ENCODE peak calls at places on chromosomes 4 and X, in four cellular contexts. One of them, this sample, is unnamed.

GRCh38 chr4:186192068-186192751 is 843 bp downstream of the CYP4V2 start:
- DNase-seq in HepG2: peak; percentile 9
- DNase-seq in SK-N-SH: no peak
- DNase-seq in K562: peak; percentile 52
- DNase-seq in this sample: peak; percentile 19

GRCh38 chr4:151888367-151888866 is 127.6 kb upstream of the GATB start:
- DNase-seq in HepG2: no peak
- DNase-seq in SK-N-SH: no peak
- DNase-seq in K562: no peak
- DNase-seq in this sample: no peak

GRCh38 chrX:50799531-50799961 is 14.4 kb downstream of the SHROOM4 start:
- DNase-seq in HepG2: no peak
- DNase-seq in SK-N-SH: no peak
- DNase-seq in K562: no peak
- DNase-seq in this sample: no peak

GRCh38 chr4:26069218-26069617 is 155.2 kb downstream of the SMIM20 start:
- DNase-seq in HepG2: peak; percentile 6
- DNase-seq in SK-N-SH: peak; percentile 62
- DNase-seq in K562: peak; percentile 23
- DNase-seq in this sample: peak; percentile 22

GRCh38 chr4:8846864-8847263 is 24.8 kb downstream of the HMX1 start:
- DNase-seq in HepG2: no peak
- DNase-seq in SK-N-SH: no peak
- DNase-seq in K562: no peak
- DNase-seq in this sample: no peak

GRCh38 chrX:69556094-69557011 is 52.2 kb downstream of the NALF2 start:
- DNase-seq in HepG2: peak; percentile 99
- DNase-seq in SK-N-SH: no peak
- DNase-seq in K562: peak; percentile 46
- DNase-seq in this sample: peak; percentile 12

GRCh38 chr4:121411151-121411744 is 30.4 kb upstream of the QRFPR start:
- DNase-seq in HepG2: no peak
- DNase-seq in SK-N-SH: no peak
- DNase-seq in K562: no peak
- DNase-seq in this sample: no peak

GRCh38 chr4:38802561-38803355 is 1.8 kb downstream of the TLR1 start:
- DNase-seq in HepG2: no peak
- DNase-seq in SK-N-SH: no peak
- DNase-seq in K562: no peak
- DNase-seq in this sample: no peak

GRCh38 chr4:150173854-150174398 is 95.7 kb downstream of the DCLK2 start:
- DNase-seq in HepG2: no peak
- DNase-seq in SK-N-SH: no peak
- DNase-seq in K562: no peak
- DNase-seq in this sample: no peak

GRCh38 chr4:48329976-48330375 is 11.4 kb upstream of the SLAIN2 start:
- DNase-seq in HepG2: no peak
- DNase-seq in SK-N-SH: no peak
- DNase-seq in K562: no peak
- DNase-seq in this sample: no peak

GRCh38 chrX:16464369-16464768 is 185.6 kb upstream of the S100G start:
- DNase-seq in HepG2: no peak
- DNase-seq in SK-N-SH: no peak
- DNase-seq in K562: no peak
- DNase-seq in this sample: no peak

GRCh38 chr4:3705236-3705987 is 60.8 kb upstream of the ADRA2C start:
- DNase-seq in HepG2: no peak
- DNase-seq in SK-N-SH: no peak
- DNase-seq in K562: no peak
- DNase-seq in this sample: no peak

GRCh38 chr4:134634301-134634700 is 432.7 kb upstream of the PABPC4L start:
- DNase-seq in HepG2: no peak
- DNase-seq in SK-N-SH: no peak
- DNase-seq in K562: no peak
- DNase-seq in this sample: no peak

GRCh38 chrX:3962511-3963350 is 249.3 kb upstream of the PRKX start:
- DNase-seq in HepG2: peak; percentile 1
- DNase-seq in SK-N-SH: peak; percentile 18
- DNase-seq in K562: peak; percentile 37
- DNase-seq in this sample: peak; percentile 7

GRCh38 chr4:17717301-17717700 is 64.1 kb downstream of the FAM184B start:
- DNase-seq in HepG2: no peak
- DNase-seq in SK-N-SH: no peak
- DNase-seq in K562: no peak
- DNase-seq in this sample: no peak

GRCh38 chrX:118839334-118839958 is 15.8 kb downstream of the ZCCHC12 start:
- DNase-seq in HepG2: peak; percentile 58
- DNase-seq in SK-N-SH: peak; percentile 90
- DNase-seq in K562: peak; percentile 72
- DNase-seq in this sample: peak; percentile 61

DNA sequence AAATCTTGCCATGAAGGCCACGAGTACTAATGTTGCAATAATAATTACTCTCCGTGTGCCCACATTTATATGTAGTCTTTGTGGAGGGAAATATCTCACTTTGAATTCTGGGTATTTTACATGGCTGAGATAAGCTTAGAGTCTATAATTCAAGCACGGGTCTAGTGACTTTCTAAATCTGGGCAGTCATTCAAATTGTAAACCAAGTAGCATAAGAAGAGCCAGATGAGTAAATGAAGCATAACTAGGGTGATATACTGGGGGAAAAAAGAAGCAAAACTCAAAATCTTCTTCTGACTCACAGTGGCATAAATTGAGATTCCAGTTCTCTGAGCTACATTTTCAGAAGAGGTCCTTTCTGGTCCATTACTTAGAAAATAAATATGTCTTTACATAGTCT is 53.0 kb downstream of the MAPK10 start:
- DNase-seq in HepG2: no peak
- DNase-seq in SK-N-SH: no peak
- DNase-seq in K562: no peak
- DNase-seq in this sample: no peak
- TF ChIP-seq FOXM1 in HepG2: no peak
- TF ChIP-seq FOXM1 in SK-N-SH: no peak
- TF ChIP-seq FOXM1 in K562: no peak
- TF ChIP-seq FOXM1 in this sample: no peak

GRCh38 chrX:139892512-139892911 is 40.3 kb downstream of the ATP11C start:
- DNase-seq in HepG2: no peak
- DNase-seq in SK-N-SH: no peak
- DNase-seq in K562: no peak
- DNase-seq in this sample: no peak

GRCh38 chrX:139883984-139884383 is 48.9 kb downstream of the ATP11C start:
- DNase-seq in HepG2: no peak
- DNase-seq in SK-N-SH: no peak
- DNase-seq in K562: no peak
- DNase-seq in this sample: no peak

GRCh38 chrX:139890991-139891700 is 41.7 kb downstream of the ATP11C start:
- DNase-seq in HepG2: no peak
- DNase-seq in SK-N-SH: no peak
- DNase-seq in K562: peak; percentile 44
- DNase-seq in this sample: no peak

GRCh38 chrX:139889760-139890159 is 43.1 kb downstream of the ATP11C start:
- DNase-seq in HepG2: no peak
- DNase-seq in SK-N-SH: no peak
- DNase-seq in K562: no peak
- DNase-seq in this sample: no peak
- TF ChIP-seq FOXM1 in HepG2: no peak
- TF ChIP-seq FOXM1 in SK-N-SH: no peak
- TF ChIP-seq FOXM1 in K562: no peak
- TF ChIP-seq FOXM1 in this sample: no peak

DNA sequence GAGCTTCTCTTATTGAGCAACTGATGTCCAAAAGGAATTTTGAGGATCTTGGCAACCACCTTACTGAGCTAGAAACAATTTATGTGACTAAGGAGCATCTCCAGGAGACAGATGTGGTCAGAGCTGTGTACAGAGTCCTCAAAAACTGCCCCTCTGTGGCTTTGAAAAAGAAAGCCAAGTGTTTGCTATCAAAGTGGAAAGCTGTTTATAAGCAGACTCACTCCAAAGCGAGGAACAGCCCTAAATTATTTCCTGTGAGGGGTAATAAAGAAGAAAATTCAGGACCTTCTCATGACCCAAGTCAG is 9.5 kb downstream of the TCEANC start:
- DNase-seq in HepG2: no peak
- DNase-seq in SK-N-SH: no peak
- DNase-seq in K562: no peak
- DNase-seq in this sample: no peak
- TF ChIP-seq FOXM1 in HepG2: no peak
- TF ChIP-seq FOXM1 in SK-N-SH: no peak
- TF ChIP-seq FOXM1 in K562: no peak
- TF ChIP-seq FOXM1 in this sample: no peak

GRCh38 chr4:44740201-44740600 is 13.8 kb upstream of the GNPDA2 start:
- DNase-seq in HepG2: no peak
- DNase-seq in SK-N-SH: no peak
- DNase-seq in K562: no peak
- DNase-seq in this sample: no peak

GRCh38 chr4:44736900-44737299 is 10.5 kb upstream of the GNPDA2 start:
- DNase-seq in HepG2: no peak
- DNase-seq in SK-N-SH: no peak
- DNase-seq in K562: no peak
- DNase-seq in this sample: no peak

GRCh38 chr4:44738615-44739014 is 12.3 kb upstream of the GNPDA2 start:
- DNase-seq in HepG2: no peak
- DNase-seq in SK-N-SH: no peak
- DNase-seq in K562: no peak
- DNase-seq in this sample: peak; percentile 12
- TF ChIP-seq FOXM1 in HepG2: no peak
- TF ChIP-seq FOXM1 in SK-N-SH: no peak
- TF ChIP-seq FOXM1 in K562: no peak
- TF ChIP-seq FOXM1 in this sample: no peak

GRCh38 chrX:32448945-32449344 is 762.4 kb downstream of the DMD start:
- DNase-seq in HepG2: no peak
- DNase-seq in SK-N-SH: no peak
- DNase-seq in K562: no peak
- DNase-seq in this sample: no peak
- TF ChIP-seq FOXM1 in HepG2: no peak
- TF ChIP-seq FOXM1 in SK-N-SH: no peak
- TF ChIP-seq FOXM1 in K562: no peak
- TF ChIP-seq FOXM1 in this sample: no peak

GRCh38 chr4:16113741-16114140 is 29.9 kb upstream of the PROM1 start:
- DNase-seq in HepG2: no peak
- DNase-seq in SK-N-SH: no peak
- DNase-seq in K562: no peak
- DNase-seq in this sample: no peak
- TF ChIP-seq FOXM1 in HepG2: no peak
- TF ChIP-seq FOXM1 in SK-N-SH: no peak
- TF ChIP-seq FOXM1 in K562: no peak
- TF ChIP-seq FOXM1 in this sample: no peak

DNA sequence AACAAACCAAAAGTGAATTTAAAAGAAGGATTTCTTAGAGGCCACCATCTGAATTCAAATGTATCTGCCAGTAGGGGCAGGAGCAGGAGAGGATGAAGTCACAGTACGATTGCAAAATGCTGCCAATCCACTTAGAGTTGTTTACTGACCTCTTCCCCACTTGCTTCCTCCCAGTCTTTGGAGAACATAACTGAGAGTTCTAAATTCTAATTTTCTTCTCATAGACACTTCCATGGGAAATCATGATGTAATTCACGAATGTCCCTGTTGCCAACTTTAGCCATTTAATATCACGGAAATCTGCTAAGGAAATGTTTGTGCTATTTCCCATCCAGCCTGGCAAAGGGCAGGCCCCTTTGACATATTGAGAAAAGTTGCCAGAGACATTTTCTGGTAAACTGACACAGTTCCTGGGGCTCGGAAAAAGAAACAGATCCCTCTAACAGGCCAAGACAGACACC is 33.6 kb upstream of the NOCT start:
- DNase-seq in HepG2: peak; percentile 35
- DNase-seq in SK-N-SH: no peak
- DNase-seq in K562: no peak
- DNase-seq in this sample: no peak
- TF ChIP-seq FOXM1 in HepG2: no peak
- TF ChIP-seq FOXM1 in SK-N-SH: no peak
- TF ChIP-seq FOXM1 in K562: no peak
- TF ChIP-seq FOXM1 in this sample: no peak

This sample was measured in HEK293T.